ENCODE peak calls at places on chromosome 22, in five cellular contexts. One of them, this sample, is unnamed.

GRCh38 chr22:42651134-42651533 is 1.9 kb upstream of the CYB5R3 start:
- DNase-seq in IMR-90: peak; percentile 69
- DNase-seq in H1: no peak
- DNase-seq in neuronal stem cell: no peak
- DNase-seq in mesenchymal stem cell: peak; percentile 46
- DNase-seq in this sample: no peak

GRCh38 chr22:17272511-17272991 is 53.3 kb upstream of the ADA2 start:
- DNase-seq in IMR-90: no peak
- DNase-seq in H1: no peak
- DNase-seq in neuronal stem cell: no peak
- DNase-seq in mesenchymal stem cell: no peak
- DNase-seq in this sample: peak; percentile 95

GRCh38 chr22:49545606-49546005 is 282.1 kb downstream of the BRD1 start:
- DNase-seq in IMR-90: no peak
- DNase-seq in H1: no peak
- DNase-seq in neuronal stem cell: no peak
- DNase-seq in mesenchymal stem cell: no peak
- DNase-seq in this sample: no peak

GRCh38 chr22:43155789-43156188 is 4.4 kb downstream of the TSPO start:
- DNase-seq in IMR-90: no peak
- DNase-seq in H1: no peak
- DNase-seq in neuronal stem cell: no peak
- DNase-seq in mesenchymal stem cell: no peak
- DNase-seq in this sample: no peak

GRCh38 chr22:49925525-49926128 is 7.2 kb downstream of the CRELD2 start:
- DNase-seq in IMR-90: no peak
- DNase-seq in H1: no peak
- DNase-seq in neuronal stem cell: no peak
- DNase-seq in mesenchymal stem cell: no peak
- DNase-seq in this sample: no peak

GRCh38 chr22:47342446-47342845 is 580.0 kb downstream of the TBC1D22A start:
- DNase-seq in IMR-90: no peak
- DNase-seq in H1: no peak
- DNase-seq in neuronal stem cell: no peak
- DNase-seq in mesenchymal stem cell: no peak
- DNase-seq in this sample: no peak

GRCh38 chr22:23216331-23217170 is 36.2 kb downstream of the BCR start:
- DNase-seq in IMR-90: no peak
- DNase-seq in H1: no peak
- DNase-seq in neuronal stem cell: no peak
- DNase-seq in mesenchymal stem cell: no peak
- DNase-seq in this sample: no peak

GRCh38 chr22:23862103-23862502 is 4.4 kb downstream of the SLC2A11 start:
- DNase-seq in IMR-90: peak; percentile 52
- DNase-seq in H1: no peak
- DNase-seq in neuronal stem cell: no peak
- DNase-seq in mesenchymal stem cell: peak; percentile 49
- DNase-seq in this sample: peak; percentile 69

GRCh38 chr22:21634844-21635243 is 2.3 kb downstream of the CCDC116 start:
- DNase-seq in IMR-90: no peak
- DNase-seq in H1: no peak
- DNase-seq in neuronal stem cell: no peak
- DNase-seq in mesenchymal stem cell: no peak
- DNase-seq in this sample: no peak

GRCh38 chr22:49028111-49028510 is 799.6 kb downstream of the BRD1 start:
- DNase-seq in IMR-90: no peak
- DNase-seq in H1: no peak
- DNase-seq in neuronal stem cell: no peak
- DNase-seq in mesenchymal stem cell: no peak
- DNase-seq in this sample: no peak

GRCh38 chr22:49815641-49816071 is 12.0 kb downstream of the BRD1 start:
- DNase-seq in IMR-90: peak; percentile 19
- DNase-seq in H1: no peak
- DNase-seq in neuronal stem cell: no peak
- DNase-seq in mesenchymal stem cell: no peak
- DNase-seq in this sample: no peak

GRCh38 chr22:46626911-46627805 is 7.0 kb downstream of the GRAMD4 start:
- DNase-seq in IMR-90: no peak
- DNase-seq in H1: peak; percentile 54
- DNase-seq in neuronal stem cell: no peak
- DNase-seq in mesenchymal stem cell: no peak
- DNase-seq in this sample: peak; percentile 89

GRCh38 chr22:36457688-36458450 is 23.6 kb downstream of the TXN2 start:
- DNase-seq in IMR-90: no peak
- DNase-seq in H1: no peak
- DNase-seq in neuronal stem cell: no peak
- DNase-seq in mesenchymal stem cell: peak; percentile 65
- DNase-seq in this sample: no peak

GRCh38 chr22:17097062-17097461 is 12.3 kb downstream of the IL17RA start:
- DNase-seq in IMR-90: no peak
- DNase-seq in H1: no peak
- DNase-seq in neuronal stem cell: no peak
- DNase-seq in mesenchymal stem cell: no peak
- DNase-seq in this sample: no peak

GRCh38 chr22:46149998-46150549 is at the start of gene PPARA:
- DNase-seq in IMR-90: peak; percentile 60
- DNase-seq in H1: no peak
- DNase-seq in neuronal stem cell: peak; percentile 56
- DNase-seq in mesenchymal stem cell: peak; percentile 74
- DNase-seq in this sample: peak; percentile 38

GRCh38 chr22:35900483-35901168 is 128.0 kb downstream of the RBFOX2 start:
- DNase-seq in IMR-90: peak; percentile 81
- DNase-seq in H1: no peak
- DNase-seq in neuronal stem cell: no peak
- DNase-seq in mesenchymal stem cell: peak; percentile 61
- DNase-seq in this sample: peak; percentile 78

GRCh38 chr22:48241658-48242057 is 1479.2 kb downstream of the TBC1D22A start:
- DNase-seq in IMR-90: no peak
- DNase-seq in H1: no peak
- DNase-seq in neuronal stem cell: no peak
- DNase-seq in mesenchymal stem cell: no peak
- DNase-seq in this sample: no peak

GRCh38 chr22:26364066-26365015 is 64.7 kb upstream of the ASPHD2 start:
- DNase-seq in IMR-90: peak; percentile 80
- DNase-seq in H1: peak; percentile 63
- DNase-seq in neuronal stem cell: peak; percentile 81
- DNase-seq in mesenchymal stem cell: peak; percentile 85
- DNase-seq in this sample: peak; percentile 96

GRCh38 chr22:41746563-41747400 is 47.5 kb downstream of the MEI1 start:
- DNase-seq in IMR-90: peak; percentile 76
- DNase-seq in H1: peak; percentile 46
- DNase-seq in neuronal stem cell: peak; percentile 56
- DNase-seq in mesenchymal stem cell: peak; percentile 81
- DNase-seq in this sample: peak; percentile 90

GRCh38 chr22:23548501-23549197 is 31.4 kb downstream of the IGLL1 start:
- DNase-seq in IMR-90: no peak
- DNase-seq in H1: no peak
- DNase-seq in neuronal stem cell: no peak
- DNase-seq in mesenchymal stem cell: no peak
- DNase-seq in this sample: peak; percentile 88

GRCh38 chr22:48284671-48285070 is 1522.2 kb downstream of the TBC1D22A start:
- DNase-seq in IMR-90: no peak
- DNase-seq in H1: no peak
- DNase-seq in neuronal stem cell: no peak
- DNase-seq in mesenchymal stem cell: no peak
- DNase-seq in this sample: peak; percentile 28

GRCh38 chr22:47548953-47549740 is 786.7 kb downstream of the TBC1D22A start:
- DNase-seq in IMR-90: no peak
- DNase-seq in H1: no peak
- DNase-seq in neuronal stem cell: no peak
- DNase-seq in mesenchymal stem cell: no peak
- DNase-seq in this sample: no peak

GRCh38 chr22:41857160-41857859 is 24.4 kb downstream of the SREBF2 start:
- DNase-seq in IMR-90: peak; percentile 72
- DNase-seq in H1: peak; percentile 43
- DNase-seq in neuronal stem cell: peak; percentile 37
- DNase-seq in mesenchymal stem cell: peak; percentile 72
- DNase-seq in this sample: peak; percentile 94

GRCh38 chr22:49667236-49667635 is 160.4 kb downstream of the BRD1 start:
- DNase-seq in IMR-90: no peak
- DNase-seq in H1: no peak
- DNase-seq in neuronal stem cell: no peak
- DNase-seq in mesenchymal stem cell: no peak
- DNase-seq in this sample: no peak

GRCh38 chr22:46604306-46604690 is 15.9 kb upstream of the GRAMD4 start:
- DNase-seq in IMR-90: peak; percentile 12
- DNase-seq in H1: no peak
- DNase-seq in neuronal stem cell: no peak
- DNase-seq in mesenchymal stem cell: peak; percentile 26
- DNase-seq in this sample: peak; percentile 82

GRCh38 chr22:48478529-48479265 is 1349.0 kb downstream of the BRD1 start:
- DNase-seq in IMR-90: no peak
- DNase-seq in H1: no peak
- DNase-seq in neuronal stem cell: no peak
- DNase-seq in mesenchymal stem cell: no peak
- DNase-seq in this sample: no peak

GRCh38 chr22:28053871-28054621 is 135.0 kb upstream of the PITPNB start:
- DNase-seq in IMR-90: peak; percentile 62
- DNase-seq in H1: no peak
- DNase-seq in neuronal stem cell: no peak
- DNase-seq in mesenchymal stem cell: no peak
- DNase-seq in this sample: no peak

GRCh38 chr22:17444204-17444504 is 74.9 kb downstream of the CECR2 start:
- DNase-seq in IMR-90: no peak
- DNase-seq in H1: no peak
- DNase-seq in neuronal stem cell: no peak
- DNase-seq in mesenchymal stem cell: no peak
- DNase-seq in this sample: no peak

GRCh38 chr22:38774496-38775166 is 18.8 kb upstream of the SUN2 start:
- DNase-seq in IMR-90: no peak
- DNase-seq in H1: no peak
- DNase-seq in neuronal stem cell: no peak
- DNase-seq in mesenchymal stem cell: no peak
- DNase-seq in this sample: no peak

GRCh38 chr22:37610480-37611148 is 2.0 kb downstream of the GGA1 start:
- DNase-seq in IMR-90: no peak
- DNase-seq in H1: no peak
- DNase-seq in neuronal stem cell: no peak
- DNase-seq in mesenchymal stem cell: no peak
- DNase-seq in this sample: no peak

GRCh38 chr22:37607912-37608476 is 640 bp upstream of the GGA1 start:
- DNase-seq in IMR-90: no peak
- DNase-seq in H1: no peak
- DNase-seq in neuronal stem cell: no peak
- DNase-seq in mesenchymal stem cell: no peak
- DNase-seq in this sample: peak; percentile 29

GRCh38 chr22:37607010-37607911 is 1.4 kb upstream of the GGA1 start:
- DNase-seq in IMR-90: peak; percentile 40
- DNase-seq in H1: peak; percentile 92
- DNase-seq in neuronal stem cell: peak; percentile 76
- DNase-seq in mesenchymal stem cell: peak; percentile 63
- DNase-seq in this sample: peak; percentile 96

GRCh38 chr22:37609240-37610152 is 862 bp downstream of the GGA1 start:
- DNase-seq in IMR-90: no peak
- DNase-seq in H1: no peak
- DNase-seq in neuronal stem cell: no peak
- DNase-seq in mesenchymal stem cell: peak; percentile 62
- DNase-seq in this sample: peak; percentile 38

DNA sequence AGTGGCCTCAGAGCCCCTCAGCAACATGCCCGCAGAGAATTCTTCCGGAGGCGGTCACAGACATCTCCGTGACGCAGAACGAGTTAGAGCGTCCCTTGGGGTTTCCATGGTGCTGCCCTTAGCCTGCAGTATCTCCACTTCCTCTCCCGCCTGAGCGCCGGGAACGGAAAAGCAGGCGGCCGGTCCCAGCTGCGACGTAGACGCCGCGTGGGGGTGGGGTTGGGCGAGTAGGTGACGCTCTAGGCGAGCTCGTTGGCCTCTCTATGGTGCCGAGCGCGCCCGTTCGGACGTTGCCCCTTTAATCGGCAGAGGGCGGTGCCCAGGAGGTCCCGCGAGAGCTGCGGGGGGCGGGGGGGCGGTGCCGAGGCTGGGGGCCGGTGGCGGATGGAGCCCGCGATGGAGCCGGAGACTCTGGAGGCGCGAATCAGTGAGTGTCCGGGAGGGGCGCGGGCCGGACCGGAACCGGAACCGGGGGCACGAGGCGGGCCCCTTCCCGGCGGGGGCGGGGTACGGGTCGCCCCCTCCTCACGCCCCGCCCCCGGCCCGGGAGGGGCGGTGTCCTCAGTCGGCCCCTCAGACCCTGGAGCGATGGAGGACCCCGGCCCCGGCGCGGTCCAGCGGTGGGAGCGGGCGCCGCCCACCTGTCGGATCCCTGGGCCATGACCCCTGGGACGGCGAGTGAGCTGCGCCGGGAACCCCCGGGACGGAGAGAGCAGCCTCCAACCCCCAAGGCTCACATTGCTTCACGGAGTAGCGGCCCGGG is at the start of gene GGA1:
- DNase-seq in IMR-90: peak; percentile 97
- DNase-seq in H1: peak; percentile 83
- DNase-seq in neuronal stem cell: peak; percentile 95
- DNase-seq in mesenchymal stem cell: peak; percentile 99
- DNase-seq in this sample: peak; percentile 99
- H3K4ac ChIP-seq in IMR-90: peak within 1 kb of the TSS; percentile 95
- H3K4ac ChIP-seq in H1: no peak within 1 kb of the TSS
- H3K4ac ChIP-seq in neuronal stem cell: peak within 1 kb of the TSS; percentile 97
- H3K4ac ChIP-seq in mesenchymal stem cell: peak within 1 kb of the TSS; percentile 92
- H3K4ac ChIP-seq in this sample: peak within 1 kb of the TSS; percentile 70

GRCh38 chr22:29798318-29798717 is 31.1 kb downstream of the UQCR10 start:
- DNase-seq in IMR-90: no peak
- DNase-seq in H1: no peak
- DNase-seq in neuronal stem cell: no peak
- DNase-seq in mesenchymal stem cell: peak; percentile 59
- DNase-seq in this sample: no peak
- H3K4me3 ChIP-seq in IMR-90: no peak overlapping the region
- H3K4me3 ChIP-seq in H1: no peak overlapping the region
- H3K4me3 ChIP-seq in neuronal stem cell: no peak overlapping the region
- H3K4me3 ChIP-seq in mesenchymal stem cell: no peak overlapping the region
- H3K4me3 ChIP-seq in this sample: no peak overlapping the region

GRCh38 chr22:25030636-25031035 is 78.1 kb downstream of the KIAA1671 start:
- DNase-seq in IMR-90: no peak
- DNase-seq in H1: no peak
- DNase-seq in neuronal stem cell: no peak
- DNase-seq in mesenchymal stem cell: no peak
- DNase-seq in this sample: no peak

GRCh38 chr22:25035715-25036114 is 83.2 kb downstream of the KIAA1671 start:
- DNase-seq in IMR-90: no peak
- DNase-seq in H1: no peak
- DNase-seq in neuronal stem cell: no peak
- DNase-seq in mesenchymal stem cell: no peak
- DNase-seq in this sample: no peak

GRCh38 chr22:25028841-25029141 is 76.3 kb downstream of the KIAA1671 start:
- DNase-seq in IMR-90: no peak
- DNase-seq in H1: no peak
- DNase-seq in neuronal stem cell: no peak
- DNase-seq in mesenchymal stem cell: no peak
- DNase-seq in this sample: no peak

GRCh38 chr22:25029181-25029580 is 76.7 kb downstream of the KIAA1671 start:
- DNase-seq in IMR-90: no peak
- DNase-seq in H1: no peak
- DNase-seq in neuronal stem cell: no peak
- DNase-seq in mesenchymal stem cell: no peak
- DNase-seq in this sample: no peak

GRCh38 chr22:25032066-25032465 is 79.5 kb downstream of the KIAA1671 start:
- DNase-seq in IMR-90: no peak
- DNase-seq in H1: no peak
- DNase-seq in neuronal stem cell: no peak
- DNase-seq in mesenchymal stem cell: no peak
- DNase-seq in this sample: no peak
- H2BK5ac ChIP-seq in IMR-90: no peak overlapping the region
- H2BK5ac ChIP-seq in H1: no peak overlapping the region
- H2BK5ac ChIP-seq in neuronal stem cell: no peak overlapping the region
- H2BK5ac ChIP-seq in mesenchymal stem cell: no peak overlapping the region
- H2BK5ac ChIP-seq in this sample: no peak overlapping the region

GRCh38 chr22:40180403-40180802 is 2.7 kb downstream of the TNRC6B start:
- DNase-seq in IMR-90: no peak
- DNase-seq in H1: no peak
- DNase-seq in neuronal stem cell: no peak
- DNase-seq in mesenchymal stem cell: no peak
- DNase-seq in this sample: no peak
- H3K4ac ChIP-seq in IMR-90: no peak overlapping the region
- H3K4ac ChIP-seq in H1: no peak overlapping the region
- H3K4ac ChIP-seq in neuronal stem cell: no peak overlapping the region
- H3K4ac ChIP-seq in mesenchymal stem cell: no peak overlapping the region
- H3K4ac ChIP-seq in this sample: no peak overlapping the region